ENCODE peak calls at places on chromosomes 6 and 20, in four cellular contexts. One of them, this sample, is unnamed.
A peak's percentile ranks its signal among the peaks of the same experiment; 100 is the strongest.

GRCh38 chr20:62356948-62357667 is 10.0 kb downstream of the LAMA5 start:
- DNase-seq in right lobe of liver: peak; percentile 76
- DNase-seq in adrenal gland: peak; percentile 89
- DNase-seq in heart left ventricle: peak; percentile 92
- DNase-seq in this sample: no peak

GRCh38 chr6:26302941-26303559 is 61.9 kb upstream of the BTN3A2 start:
- DNase-seq in adrenal gland: no peak
- DNase-seq in right lobe of liver: no peak
- DNase-seq in heart left ventricle: no peak
- DNase-seq in this sample: no peak

GRCh38 chr20:64040231-64041039 is 4.5 kb downstream of the C20orf204 start:
- DNase-seq in heart left ventricle: no peak
- DNase-seq in right lobe of liver: no peak
- DNase-seq in adrenal gland: no peak
- DNase-seq in this sample: peak; percentile 78

GRCh38 chr6:41470341-41471063 is 75.7 kb upstream of the FOXP4 start:
- DNase-seq in heart left ventricle: peak; percentile 75
- DNase-seq in adrenal gland: no peak
- DNase-seq in right lobe of liver: no peak
- DNase-seq in this sample: no peak

GRCh38 chr6:88867841-88868558 is 95.4 kb downstream of the RNGTT start:
- DNase-seq in right lobe of liver: no peak
- DNase-seq in adrenal gland: no peak
- DNase-seq in heart left ventricle: no peak
- DNase-seq in this sample: no peak

GRCh38 chr6:15389759-15390723 is 144.2 kb downstream of the JARID2 start:
- DNase-seq in right lobe of liver: no peak
- DNase-seq in heart left ventricle: no peak
- DNase-seq in adrenal gland: no peak
- DNase-seq in this sample: no peak

GRCh38 chr20:14687317-14687716 is 349.9 kb upstream of the FLRT3 start:
- DNase-seq in adrenal gland: no peak
- DNase-seq in right lobe of liver: no peak
- DNase-seq in heart left ventricle: no peak
- DNase-seq in this sample: no peak

GRCh38 chr6:117397536-117398227 is 28.1 kb downstream of the ROS1 start:
- DNase-seq in right lobe of liver: no peak
- DNase-seq in heart left ventricle: no peak
- DNase-seq in adrenal gland: no peak
- DNase-seq in this sample: no peak

GRCh38 chr6:89411269-89412070 is 603 bp downstream of the RRAGD start:
- DNase-seq in right lobe of liver: peak; percentile 63
- DNase-seq in adrenal gland: peak; percentile 41
- DNase-seq in heart left ventricle: peak; percentile 38
- DNase-seq in this sample: peak; percentile 89

GRCh38 chr6:111356551-111356950 is 126.5 kb downstream of the REV3L start:
- DNase-seq in right lobe of liver: no peak
- DNase-seq in adrenal gland: no peak
- DNase-seq in heart left ventricle: no peak
- DNase-seq in this sample: no peak

GRCh38 chr6:1611322-1611571 is 1.5 kb downstream of the FOXC1 start:
- DNase-seq in adrenal gland: no peak
- DNase-seq in heart left ventricle: no peak
- DNase-seq in right lobe of liver: no peak
- DNase-seq in this sample: no peak

GRCh38 chr20:44034965-44035635 is 120.4 kb downstream of the TOX2 start:
- DNase-seq in heart left ventricle: no peak
- DNase-seq in adrenal gland: no peak
- DNase-seq in right lobe of liver: peak; percentile 34
- DNase-seq in this sample: peak; percentile 59

GRCh38 chr20:16974080-16974854 is 226.1 kb downstream of the OTOR start:
- DNase-seq in heart left ventricle: no peak
- DNase-seq in adrenal gland: no peak
- DNase-seq in right lobe of liver: no peak
- DNase-seq in this sample: no peak

GRCh38 chr6:12228447-12229146 is 61.6 kb upstream of the EDN1 start:
- DNase-seq in adrenal gland: no peak
- DNase-seq in heart left ventricle: no peak
- DNase-seq in right lobe of liver: peak; percentile 51
- DNase-seq in this sample: no peak

GRCh38 chr6:105994522-105995402 is 91.4 kb upstream of the PRDM1 start:
- DNase-seq in heart left ventricle: peak; percentile 54
- DNase-seq in adrenal gland: peak; percentile 54
- DNase-seq in right lobe of liver: peak; percentile 55
- DNase-seq in this sample: peak; percentile 91

GRCh38 chr20:46367967-46368901 is 38.2 kb downstream of the ELMO2 start:
- DNase-seq in heart left ventricle: no peak
- DNase-seq in adrenal gland: peak; percentile 69
- DNase-seq in right lobe of liver: no peak
- DNase-seq in this sample: no peak

GRCh38 chr20:36478137-36478905 is 63.0 kb upstream of the MYL9 start:
- DNase-seq in heart left ventricle: no peak
- DNase-seq in right lobe of liver: no peak
- DNase-seq in adrenal gland: no peak
- DNase-seq in this sample: no peak

GRCh38 chr6:146598785-146599405 is at the start of gene ADGB:
- DNase-seq in right lobe of liver: peak; percentile 62
- DNase-seq in heart left ventricle: peak; percentile 70
- DNase-seq in adrenal gland: peak; percentile 57
- DNase-seq in this sample: peak; percentile 89

GRCh38 chr6:28377879-28378278 is 21.7 kb downstream of the ZSCAN12 start:
- DNase-seq in right lobe of liver: no peak
- DNase-seq in adrenal gland: no peak
- DNase-seq in heart left ventricle: no peak
- DNase-seq in this sample: no peak

GRCh38 chr20:36384022-36384619 is 78.0 kb downstream of the DLGAP4 start:
- DNase-seq in adrenal gland: no peak
- DNase-seq in right lobe of liver: no peak
- DNase-seq in heart left ventricle: no peak
- DNase-seq in this sample: no peak

GRCh38 chr6:36523451-36523850 is 23.8 kb downstream of the STK38 start:
- DNase-seq in adrenal gland: peak; percentile 23
- DNase-seq in heart left ventricle: no peak
- DNase-seq in right lobe of liver: peak; percentile 80
- DNase-seq in this sample: no peak

GRCh38 chr6:147238164-147238563 is 33.9 kb downstream of the STXBP5 start:
- DNase-seq in adrenal gland: no peak
- DNase-seq in right lobe of liver: no peak
- DNase-seq in heart left ventricle: no peak
- DNase-seq in this sample: no peak

GRCh38 chr6:3727036-3727435 is 24.5 kb downstream of the PXDC1 start:
- DNase-seq in right lobe of liver: no peak
- DNase-seq in adrenal gland: no peak
- DNase-seq in heart left ventricle: no peak
- DNase-seq in this sample: peak; percentile 27
- TF ChIP-seq POLR2A in right lobe of liver: no peak
- TF ChIP-seq POLR2A in adrenal gland: no peak
- TF ChIP-seq POLR2A in heart left ventricle: no peak
- TF ChIP-seq POLR2A in this sample: no peak

DNA sequence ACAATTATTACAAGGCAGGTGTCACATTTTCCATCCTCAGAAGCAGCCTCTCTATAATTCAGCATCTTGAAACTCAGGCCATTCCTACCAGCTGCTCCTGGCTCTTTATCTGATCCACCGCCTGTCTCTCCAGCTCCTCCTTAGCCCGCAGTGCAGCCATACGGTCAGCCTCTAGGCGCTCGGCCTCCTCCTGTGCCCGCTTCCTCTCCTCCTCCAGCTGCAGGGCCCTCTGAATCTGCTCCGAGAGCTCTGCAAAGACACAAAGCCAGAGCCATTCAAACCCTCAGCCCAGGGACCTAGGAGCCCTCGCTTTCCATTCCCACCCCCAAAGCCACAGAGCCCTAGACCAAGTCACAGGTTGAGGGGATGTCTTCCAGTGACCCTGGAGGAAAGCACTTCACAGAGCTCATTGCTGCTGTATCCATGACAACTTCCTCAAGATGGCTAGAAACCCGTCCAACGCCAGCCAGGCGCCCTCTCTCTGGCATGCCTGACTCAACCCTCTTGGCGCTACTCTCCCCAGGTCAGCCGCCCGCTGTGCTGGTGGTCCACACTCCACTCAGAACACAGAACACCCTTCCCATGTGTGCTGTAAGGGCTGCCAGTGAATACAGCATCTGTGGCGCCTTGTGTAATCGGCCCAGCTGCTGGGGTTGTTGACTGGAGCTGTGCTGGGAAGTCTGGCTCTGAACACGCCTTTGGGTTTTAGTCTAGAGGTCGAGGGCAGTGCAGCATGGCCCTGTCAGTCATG is 49.3 kb downstream of the EZR start:
- DNase-seq in right lobe of liver: no peak
- DNase-seq in heart left ventricle: peak; percentile 77
- DNase-seq in adrenal gland: no peak
- DNase-seq in this sample: no peak
- H3K27ac ChIP-seq in right lobe of liver: no peak overlapping the region
- H3K27ac ChIP-seq in heart left ventricle: peak overlapping the region; percentile 6
- H3K27ac ChIP-seq in adrenal gland: peak overlapping the region; percentile 20
- H3K27ac ChIP-seq in this sample: no peak overlapping the region

DNA sequence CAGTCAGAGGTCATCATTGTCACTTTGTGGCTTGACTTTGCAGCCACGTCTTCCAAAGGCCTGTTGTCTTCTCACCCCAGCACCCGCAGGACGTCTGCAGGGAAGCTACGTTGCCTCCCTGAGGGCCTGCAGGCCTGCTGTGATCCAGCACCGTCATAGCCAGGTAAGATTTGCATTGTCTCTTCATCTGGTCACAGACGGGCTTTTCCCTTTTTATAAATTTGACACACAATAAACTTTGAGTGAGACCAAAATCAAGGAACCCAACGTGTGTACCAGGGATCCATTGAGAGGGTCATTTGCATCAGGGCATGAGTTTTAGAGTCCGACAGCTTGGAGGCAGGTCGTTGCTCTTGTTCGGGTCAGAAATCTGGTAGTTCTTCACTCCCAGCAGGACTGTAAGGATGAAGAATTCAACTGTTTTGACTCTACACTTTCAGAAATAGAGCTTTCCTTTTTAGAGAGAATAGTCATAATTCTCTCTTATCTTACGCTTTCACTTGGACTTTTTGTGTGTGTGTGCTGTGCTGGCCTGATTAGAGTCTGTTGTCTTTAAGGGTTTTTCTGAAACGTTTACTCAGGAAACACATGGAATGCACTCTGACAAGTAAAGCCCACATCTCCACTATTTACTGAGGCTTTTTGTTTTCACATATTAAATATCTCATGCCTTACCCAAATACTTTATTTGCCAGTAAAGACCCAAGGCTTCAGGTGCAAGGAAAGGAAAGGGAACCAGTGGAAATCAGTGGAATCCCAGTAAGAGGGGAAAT is 177.2 kb upstream of the TAB2 start:
- DNase-seq in heart left ventricle: no peak
- DNase-seq in adrenal gland: no peak
- DNase-seq in right lobe of liver: no peak
- DNase-seq in this sample: peak; percentile 69
- TF ChIP-seq POLR2A in heart left ventricle: no peak
- TF ChIP-seq POLR2A in adrenal gland: no peak
- TF ChIP-seq POLR2A in right lobe of liver: no peak
- TF ChIP-seq POLR2A in this sample: no peak

GRCh38 chr6:118677193-118677592 is 25.8 kb upstream of the CEP85L start:
- DNase-seq in right lobe of liver: no peak
- DNase-seq in adrenal gland: no peak
- DNase-seq in heart left ventricle: no peak
- DNase-seq in this sample: no peak

GRCh38 chr6:118678866-118679265 is 27.5 kb upstream of the CEP85L start:
- DNase-seq in right lobe of liver: no peak
- DNase-seq in heart left ventricle: no peak
- DNase-seq in adrenal gland: no peak
- DNase-seq in this sample: no peak

GRCh38 chr6:118683881-118684872 is 32.8 kb upstream of the CEP85L start:
- DNase-seq in adrenal gland: no peak
- DNase-seq in right lobe of liver: no peak
- DNase-seq in heart left ventricle: no peak
- DNase-seq in this sample: no peak

GRCh38 chr6:118679293-118679692 is 27.9 kb upstream of the CEP85L start:
- DNase-seq in heart left ventricle: no peak
- DNase-seq in adrenal gland: no peak
- DNase-seq in right lobe of liver: no peak
- DNase-seq in this sample: no peak

DNA sequence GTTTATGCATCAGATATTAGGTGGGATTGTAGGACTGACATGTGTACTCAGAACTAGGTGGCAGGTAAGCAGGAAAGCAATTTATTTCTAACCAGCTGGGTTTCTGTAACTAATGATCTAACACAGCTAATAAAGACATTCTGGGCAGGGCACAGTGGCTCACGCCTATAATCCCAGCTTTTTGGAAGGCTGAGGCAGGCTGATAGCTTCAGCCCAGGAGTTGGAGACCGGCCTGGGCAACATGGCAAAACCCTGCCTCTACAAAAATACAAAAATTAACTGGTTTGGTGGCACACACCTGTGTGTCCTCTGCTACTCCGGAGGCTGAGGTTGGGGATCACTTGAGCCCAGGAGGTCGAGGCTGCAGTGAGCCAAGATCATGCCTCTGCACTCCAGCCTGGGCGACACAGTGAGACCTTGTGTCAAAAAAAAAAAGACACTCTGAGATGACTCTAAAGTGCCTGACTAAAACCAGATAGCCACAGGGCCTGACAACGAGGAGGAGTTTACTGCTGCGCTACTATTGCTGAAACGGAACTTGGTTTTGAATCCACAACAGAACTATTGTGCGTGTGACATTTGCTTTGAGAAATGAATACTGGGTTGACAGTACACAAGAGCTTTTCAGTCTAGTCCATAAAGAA is 29.2 kb upstream of the CEP85L start:
- DNase-seq in right lobe of liver: no peak
- DNase-seq in heart left ventricle: no peak
- DNase-seq in adrenal gland: no peak
- DNase-seq in this sample: no peak
- H3K27ac ChIP-seq in right lobe of liver: no peak overlapping the region
- H3K27ac ChIP-seq in heart left ventricle: no peak overlapping the region
- H3K27ac ChIP-seq in adrenal gland: no peak overlapping the region
- H3K27ac ChIP-seq in this sample: peak overlapping the region; percentile 22

DNA sequence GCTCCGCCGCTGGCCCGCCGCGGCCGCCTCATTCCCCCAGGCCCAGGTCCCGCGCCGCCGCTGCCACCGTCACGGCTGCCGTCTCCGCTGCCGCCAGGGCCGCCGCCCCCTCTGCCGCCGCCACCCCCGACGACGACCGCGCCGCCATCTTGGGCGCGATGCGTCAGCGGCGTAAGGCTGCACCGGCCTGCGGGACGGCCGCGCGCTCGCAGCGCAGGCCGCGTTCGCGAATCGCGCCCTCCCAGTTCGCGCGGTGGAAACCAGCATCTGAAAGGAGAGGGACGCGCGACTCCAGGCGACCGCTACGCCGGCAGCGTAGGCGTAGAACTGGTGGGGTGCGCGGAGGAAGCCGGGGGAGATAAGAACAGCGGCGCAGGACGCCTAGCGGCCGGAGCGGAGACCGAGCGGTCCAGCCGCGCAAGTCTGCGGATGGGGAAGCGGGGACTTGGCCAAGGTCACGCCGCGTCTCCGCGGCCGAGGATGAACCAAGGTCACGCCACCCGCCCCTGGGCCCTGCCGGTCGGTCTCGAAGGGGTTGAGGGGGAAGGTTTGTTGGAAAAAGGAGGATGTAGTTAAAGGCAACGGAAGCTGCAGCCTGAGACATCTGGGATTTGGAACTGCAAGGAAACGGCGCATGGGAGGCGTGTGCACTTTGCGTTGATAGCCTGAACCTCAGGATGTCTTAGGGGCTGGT is at the start of gene NUDT3:
- DNase-seq in adrenal gland: peak; percentile 96
- DNase-seq in heart left ventricle: peak; percentile 96
- DNase-seq in right lobe of liver: peak; percentile 96
- DNase-seq in this sample: peak; percentile 100
- TF ChIP-seq POLR2A in adrenal gland: peak; percentile 69
- TF ChIP-seq POLR2A in heart left ventricle: no peak
- TF ChIP-seq POLR2A in right lobe of liver: peak; percentile 80
- TF ChIP-seq POLR2A in this sample: peak; percentile 23

GRCh38 chr6:43973351-43973750 is 153.9 kb downstream of the MRPL14 start:
- DNase-seq in heart left ventricle: no peak
- DNase-seq in adrenal gland: no peak
- DNase-seq in right lobe of liver: peak; percentile 35
- DNase-seq in this sample: no peak
- H3K27ac ChIP-seq in heart left ventricle: peak overlapping the region; percentile 41
- H3K27ac ChIP-seq in adrenal gland: peak overlapping the region; percentile 76
- H3K27ac ChIP-seq in right lobe of liver: no peak overlapping the region
- H3K27ac ChIP-seq in this sample: no peak overlapping the region

This sample was measured in spleen.